ENCODE peak calls at places on chromosomes 3 and 15, in four cellular contexts. N is heart left ventricle; X is CD8-positive, alpha-beta T cell; S is lower lobe of right lung. C is an unnamed sample.
A peak's percentile ranks its signal among the peaks of the same experiment; 100 is the strongest.

GRCh38 chr3:150371741-150372254 is 36.3 kb upstream of the TSC22D2 start:
- DNase-seq in N (peak; percentile 80), S (no peak), X (no peak), C (peak; percentile 59)

GRCh38 chr15:43911235-43911661 is 84.4 kb downstream of the WDR76 start:
- DNase-seq in N (peak; percentile 62), S (no peak), X (no peak), C (peak; percentile 81)

GRCh38 chr3:58093573-58094195 is 85.5 kb downstream of the FLNB start:
- DNase-seq in S (no peak), N (no peak), X (no peak), C (no peak)

GRCh38 chr15:101104186-101104585 is 147.7 kb downstream of the CHSY1 start:
- DNase-seq in X (no peak), S (no peak), N (no peak), C (no peak)

GRCh38 chr15:99536422-99537033 is 29.3 kb upstream of the MEF2A start:
- DNase-seq in X (no peak), S (no peak), N (peak; percentile 65), C (no peak)

GRCh38 chr3:129596194-129597086 is 10.0 kb downstream of the PLXND1 start:
- DNase-seq in N (peak; percentile 96), S (peak; percentile 79), X (no peak), C (peak; percentile 81)

GRCh38 chr3:193301441-193301840 is 60.4 kb downstream of the PLAAT1 start:
- DNase-seq in N (no peak), S (no peak), X (no peak), C (no peak)

GRCh38 chr15:88954431-88955277 is 41.5 kb upstream of the MFGE8 start:
- DNase-seq in X (no peak), N (peak; percentile 62), S (no peak), C (no peak)

GRCh38 chr15:80550910-80551265 is 144.2 kb upstream of the ABHD17C start:
- DNase-seq in N (no peak), X (no peak), S (no peak), C (no peak)

GRCh38 chr15:100728371-100729201 is 126.2 kb downstream of the ASB7 start:
- DNase-seq in N (no peak), S (no peak), X (no peak), C (no peak)

GRCh38 chr3:29181872-29182271 is 99.0 kb upstream of the RBMS3 start:
- DNase-seq in X (no peak), N (no peak), S (no peak), C (no peak)

GRCh38 chr3:153901991-153902390 is 219.2 kb upstream of the ARHGEF26 start:
- DNase-seq in S (no peak), X (no peak), N (no peak), C (no peak)

GRCh38 chr3:64244011-64244942 is 19.0 kb upstream of the PRICKLE2 start:
- DNase-seq in X (no peak), S (no peak), N (no peak), C (no peak)

GRCh38 chr3:27596334-27596841 is 112.2 kb upstream of the SLC4A7 start:
- DNase-seq in X (no peak), S (no peak), N (no peak), C (no peak)

GRCh38 chr3:194205675-194206133 is 69.8 kb downstream of the HES1 start:
- DNase-seq in X (no peak), N (no peak), S (peak; percentile 52), C (peak; percentile 39)

GRCh38 chr3:114730397-114730796 is 416.7 kb downstream of the ZBTB20 start:
- DNase-seq in N (no peak), S (no peak), X (no peak), C (no peak)

GRCh38 chr3:183619624-183620274 is 15.7 kb upstream of the KLHL24 start:
- DNase-seq in X (no peak), S (no peak), N (no peak), C (no peak)

GRCh38 chr15:25268166-25268565 is 170.7 kb downstream of the UBE3A start:
- DNase-seq in S (no peak), N (no peak), X (no peak), C (no peak)

GRCh38 chr3:69012836-69013255 is 638 bp downstream of the EOGT start:
- DNase-seq in N (peak; percentile 57), S (peak; percentile 78), X (no peak), C (peak; percentile 45)

GRCh38 chr3:174438501-174439156 is 420.5 kb upstream of the NAALADL2 start:
- DNase-seq in N (no peak), X (no peak), S (no peak), C (no peak)

GRCh38 chr3:149276621-149277020 is 55.0 kb upstream of the CP start:
- DNase-seq in S (no peak), X (no peak), N (no peak), C (no peak)

GRCh38 chr3:173732237-173732636 is 334.7 kb downstream of the NLGN1 start:
- DNase-seq in S (no peak), N (no peak), X (no peak), C (no peak)

GRCh38 chr3:29334652-29335189 is 53.9 kb downstream of the RBMS3 start:
- DNase-seq in S (no peak), X (no peak), N (no peak), C (no peak)

DNA sequence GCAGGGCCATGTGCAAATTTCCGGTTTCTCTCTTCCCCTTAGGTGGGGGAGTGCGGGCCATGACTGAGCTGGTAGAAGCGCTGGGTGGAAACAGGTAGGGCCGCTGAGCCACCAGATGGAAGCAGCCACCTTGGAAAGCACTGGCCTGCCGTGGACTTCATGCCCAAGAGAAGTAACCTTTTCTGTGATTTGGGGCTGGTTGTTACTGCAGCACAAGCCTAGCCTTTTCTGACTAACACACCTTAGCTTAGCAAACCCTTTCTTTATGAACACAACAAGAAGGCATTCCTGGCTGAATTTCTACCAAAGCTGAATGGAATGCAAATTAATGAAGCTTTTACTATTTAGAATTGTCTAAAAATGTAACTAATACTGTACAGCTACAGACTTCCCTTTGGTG is 149.6 kb upstream of the UBE2E1 start:
- DNase-seq in N (no peak), S (no peak), X (no peak), C (no peak)
- H3K4me1 ChIP-seq in N (no peaks in the 10 kb centered on the region), S (no peaks in the 10 kb centered on the region), X (no peaks in the 10 kb centered on the region), C (no peaks in the 10 kb centered on the region)

GRCh38 chr3:177439729-177440269 is 242.5 kb upstream of the TBL1XR1 start:
- DNase-seq in N (no peak), X (no peak), S (no peak), C (no peak)

GRCh38 chr3:177443469-177443868 is 246.2 kb upstream of the TBL1XR1 start:
- DNase-seq in X (no peak), N (no peak), S (no peak), C (no peak)

GRCh38 chr3:177440456-177441105 is 243.3 kb upstream of the TBL1XR1 start:
- DNase-seq in S (no peak), X (no peak), N (no peak), C (no peak)

GRCh38 chr3:177441813-177442646 is 244.7 kb upstream of the TBL1XR1 start:
- DNase-seq in X (no peak), S (no peak), N (no peak), C (no peak)

GRCh38 chr3:177441281-177441812 is 244.1 kb upstream of the TBL1XR1 start:
- DNase-seq in S (no peak), X (no peak), N (no peak), C (no peak)
- H3K4me1 ChIP-seq in S (peaks cover 7% of the 10 kb centered on the region), X (no peaks in the 10 kb centered on the region), N (peaks cover 7% of the 10 kb centered on the region), C (peaks cover 6% of the 10 kb centered on the region)

DNA sequence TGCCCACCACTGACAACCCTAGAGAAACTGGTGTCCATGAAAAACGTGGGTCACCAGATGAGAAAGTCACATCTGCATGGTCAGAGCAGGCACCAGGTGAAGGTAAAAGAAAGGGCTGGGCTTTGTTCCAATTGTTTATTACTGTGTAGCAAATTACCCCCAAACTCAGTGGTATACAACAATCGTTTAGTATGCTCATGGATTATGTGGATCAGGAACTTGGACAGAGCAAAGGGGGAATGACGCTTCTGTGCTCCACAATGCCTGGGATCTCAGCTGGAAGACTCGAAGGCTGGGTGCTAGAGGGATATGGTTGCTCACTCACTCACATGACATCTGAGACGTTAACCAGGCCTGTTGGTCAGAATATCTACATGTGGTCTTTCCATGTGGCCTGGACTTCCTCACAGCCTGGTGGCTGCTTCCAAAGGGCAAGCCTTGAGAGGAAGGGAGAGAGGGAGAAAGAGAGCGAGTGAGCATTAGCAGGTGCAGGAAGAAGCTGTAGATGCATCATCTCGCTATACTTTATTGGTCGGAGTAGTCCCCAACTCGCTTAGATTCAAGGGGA is 44.9 kb downstream of the LPP start:
- DNase-seq in S (no peak), X (no peak), N (peak; percentile 27), C (no peak)
- H3K4me1 ChIP-seq in S (peaks cover 19% of the 10 kb centered on the region), X (no peaks in the 10 kb centered on the region), N (peaks cover 46% of the 10 kb centered on the region), C (no peaks in the 10 kb centered on the region)

DNA sequence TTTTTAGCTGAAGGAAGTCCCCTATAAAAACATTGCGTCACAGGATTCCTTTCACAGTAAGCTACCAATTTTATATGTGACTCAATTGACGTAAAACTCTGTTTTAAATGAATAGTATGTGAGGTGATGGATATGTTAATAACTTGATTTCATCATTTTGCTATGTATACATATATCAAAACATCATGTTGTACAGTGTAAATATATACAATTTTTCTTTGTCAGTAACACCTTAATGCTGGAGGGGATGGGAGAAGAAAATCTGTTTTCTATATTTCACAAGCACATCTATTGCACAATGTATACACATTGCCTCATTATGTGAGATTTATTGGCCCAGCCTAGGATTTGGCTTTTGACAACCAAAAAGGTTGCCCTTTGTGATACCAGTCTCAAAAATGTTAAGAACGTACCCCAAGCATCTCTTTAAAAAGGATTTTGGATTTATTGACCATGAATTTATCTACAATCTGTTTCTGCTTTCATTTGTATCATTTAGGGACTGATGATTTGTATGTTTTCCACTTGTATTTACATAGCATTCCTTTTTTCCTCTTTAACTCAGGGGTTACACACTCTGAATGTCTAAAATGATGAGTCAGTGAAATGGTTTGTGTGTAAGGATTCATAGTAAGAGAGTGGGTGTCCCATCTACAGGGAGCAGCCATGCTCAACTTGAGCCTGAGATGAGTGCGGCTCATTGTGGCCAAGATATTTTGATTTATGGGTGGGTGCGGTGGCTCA is 62.6 kb downstream of the CRTC3 start:
- DNase-seq in X (no peak), N (no peak), S (no peak), C (no peak)
- H3K4me1 ChIP-seq in X (peaks cover 54% of the 10 kb centered on the region), N (peaks cover 50% of the 10 kb centered on the region), S (peaks cover 59% of the 10 kb centered on the region), C (peaks cover 10% of the 10 kb centered on the region)

GRCh38 chr3:8985876-8986275 is 22.6 kb upstream of the RAD18 start:
- DNase-seq in S (no peak), X (no peak), N (no peak), C (no peak)

GRCh38 chr3:8983591-8983990 is 20.3 kb upstream of the RAD18 start:
- DNase-seq in S (no peak), X (no peak), N (no peak), C (no peak)

GRCh38 chr3:8984081-8984480 is 20.8 kb upstream of the RAD18 start:
- DNase-seq in X (no peak), S (no peak), N (no peak), C (no peak)

GRCh38 chr3:8985411-8985831 is 22.1 kb upstream of the RAD18 start:
- DNase-seq in X (no peak), N (no peak), S (no peak), C (no peak)

GRCh38 chr3:8984512-8984911 is 21.2 kb upstream of the RAD18 start:
- DNase-seq in S (no peak), N (no peak), X (no peak), C (no peak)
- H3K4me1 ChIP-seq in S (no peaks in the 10 kb centered on the region), N (peaks cover 9% of the 10 kb centered on the region), X (no peaks in the 10 kb centered on the region), C (no peaks in the 10 kb centered on the region)

DNA sequence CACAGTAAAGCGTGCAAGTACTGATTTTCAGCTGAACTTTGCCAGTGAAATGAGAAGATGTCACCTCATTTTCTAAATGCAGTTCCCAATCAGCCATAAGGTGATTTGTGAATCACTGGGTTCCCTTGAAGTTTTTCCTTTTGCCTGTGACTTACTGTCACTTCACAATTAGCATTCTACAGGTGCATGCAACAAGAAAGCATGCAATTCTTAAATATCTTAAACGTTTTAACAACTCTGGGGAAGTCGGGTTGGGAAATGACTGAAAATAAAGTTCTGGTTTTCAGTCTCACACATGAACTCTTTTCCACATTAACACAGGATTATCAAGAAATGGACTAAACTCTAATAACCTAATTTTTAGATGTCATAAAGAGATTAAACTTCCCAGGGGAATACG is 5.2 kb downstream of the GSK3B start:
- DNase-seq in S (no peak), X (no peak), N (no peak), C (no peak)
- H3K4me1 ChIP-seq in S (peaks cover 30% of the 10 kb centered on the region), X (peaks cover 45% of the 10 kb centered on the region), N (peaks cover 47% of the 10 kb centered on the region), C (peaks cover 6% of the 10 kb centered on the region)

C was measured in testis.